ENCODE peak calls at places on chromosomes 5 and 9, in four cellular contexts. N is A673, B is A549, U is GM23338. T is an unnamed sample.

GRCh38 chr5:150446583-150446982 is 3.0 kb downstream of the RPS14 start:
- DNase-seq in N (no peak), B (no peak), U (no peak), T (no peak)

GRCh38 chr5:61232490-61232889 is 70.2 kb upstream of the SMIM15 start:
- DNase-seq in N (no peak), B (no peak), U (no peak), T (no peak)

GRCh38 chr5:448061-448765 is 5.2 kb downstream of the EXOC3 start:
- DNase-seq in N (no peak), B (no peak), U (no peak), T (peak; percentile 29)

GRCh38 chr9:29129763-29130162 is 1556.5 kb upstream of the C9orf72 start:
- DNase-seq in N (no peak), B (no peak), U (peak; percentile 53), T (no peak)

GRCh38 chr5:68028131-68028727 is 187.3 kb upstream of the PIK3R1 start:
- DNase-seq in N (no peak), B (no peak), U (no peak), T (no peak)

GRCh38 chr5:136907371-136907770 is 542.0 kb upstream of the TRPC7 start:
- DNase-seq in N (no peak), B (no peak), U (peak; percentile 42), T (peak; percentile 62)

GRCh38 chr5:173228639-173229380 is 6.2 kb downstream of the NKX2-5 start:
- DNase-seq in N (no peak), B (no peak), U (peak; percentile 62), T (peak; percentile 70)

GRCh38 chr5:148620696-148621095 is 33.6 kb downstream of the HTR4 start:
- DNase-seq in N (no peak), B (no peak), U (no peak), T (no peak)

GRCh38 chr5:74418709-74419108 is 221.8 kb downstream of the ENC1 start:
- DNase-seq in N (no peak), B (no peak), U (no peak), T (no peak)

GRCh38 chr9:74643303-74643933 is 146.3 kb downstream of the RORB start:
- DNase-seq in N (no peak), B (no peak), U (no peak), T (no peak)

GRCh38 chr9:116596646-116597045 is 90.5 kb upstream of the TRIM32 start:
- DNase-seq in N (peak; percentile 51), B (no peak), U (no peak), T (no peak)

GRCh38 chr5:78527054-78527884 is 121.3 kb downstream of the LHFPL2 start:
- DNase-seq in N (peak; percentile 15), B (peak; percentile 86), U (peak; percentile 62), T (peak; percentile 70)

GRCh38 chr9:92723299-92723625 is 41.4 kb downstream of the BICD2 start:
- DNase-seq in N (no peak), B (no peak), U (no peak), T (no peak)

GRCh38 chr9:104982543-104982942 is 54.6 kb upstream of the ABCA1 start:
- DNase-seq in N (no peak), B (no peak), U (no peak), T (no peak)

GRCh38 chr9:114229236-114229635 is 73.9 kb downstream of the COL27A1 start:
- DNase-seq in N (no peak), B (no peak), U (no peak), T (no peak)